ENCODE peak calls at places on chromosomes 11 and 22, in eight cellular contexts. One of them, this sample, is unnamed. For H3K27me3, the result is how much of the 10 kb centered on the place peaks cover.

GRCh38 chr11:37861671-37862070 is 1263.6 kb upstream of the RAG2 start:
- DNase-seq in body of pancreas: no peak
- DNase-seq in naive thymus-derived CD4-positive, alpha-beta T cell: no peak
- DNase-seq in Panc1: no peak
- DNase-seq in fibroblast of lung: no peak
- DNase-seq in testis: no peak
- DNase-seq in heart left ventricle: no peak
- DNase-seq in neural progenitor cell: no peak
- DNase-seq in this sample: no peak

GRCh38 chr11:44229003-44229570 is 80.9 kb downstream of the ALX4 start:
- DNase-seq in body of pancreas: no peak
- DNase-seq in naive thymus-derived CD4-positive, alpha-beta T cell: no peak
- DNase-seq in Panc1: no peak
- DNase-seq in fibroblast of lung: no peak
- DNase-seq in testis: no peak
- DNase-seq in heart left ventricle: no peak
- DNase-seq in neural progenitor cell: no peak
- DNase-seq in this sample: no peak

GRCh38 chr11:65639623-65640482 is 2.0 kb downstream of the SIPA1 start:
- DNase-seq in body of pancreas: no peak
- DNase-seq in naive thymus-derived CD4-positive, alpha-beta T cell: peak
- DNase-seq in Panc1: no peak
- DNase-seq in fibroblast of lung: no peak
- DNase-seq in testis: no peak
- DNase-seq in heart left ventricle: peak
- DNase-seq in neural progenitor cell: no peak
- DNase-seq in this sample: no peak

GRCh38 chr22:44391026-44391425 is 78.3 kb upstream of the SHISAL1 start:
- DNase-seq in body of pancreas: no peak
- DNase-seq in naive thymus-derived CD4-positive, alpha-beta T cell: no peak
- DNase-seq in Panc1: no peak
- DNase-seq in fibroblast of lung: no peak
- DNase-seq in testis: no peak
- DNase-seq in heart left ventricle: peak
- DNase-seq in neural progenitor cell: no peak
- DNase-seq in this sample: no peak

GRCh38 chr11:69983571-69983877 is 94.6 kb upstream of the ANO1 start:
- DNase-seq in body of pancreas: no peak
- DNase-seq in naive thymus-derived CD4-positive, alpha-beta T cell: no peak
- DNase-seq in Panc1: no peak
- DNase-seq in fibroblast of lung: no peak
- DNase-seq in testis: no peak
- DNase-seq in heart left ventricle: no peak
- DNase-seq in neural progenitor cell: no peak
- DNase-seq in this sample: no peak

GRCh38 chr11:111387318-111387863 is 8.3 kb upstream of the POU2AF1 start:
- DNase-seq in body of pancreas: peak
- DNase-seq in naive thymus-derived CD4-positive, alpha-beta T cell: no peak
- DNase-seq in Panc1: no peak
- DNase-seq in fibroblast of lung: no peak
- DNase-seq in testis: no peak
- DNase-seq in heart left ventricle: no peak
- DNase-seq in neural progenitor cell: no peak
- DNase-seq in this sample: no peak

GRCh38 chr11:67248653-67249052 is 17.6 kb upstream of the GRK2 start:
- DNase-seq in body of pancreas: no peak
- DNase-seq in naive thymus-derived CD4-positive, alpha-beta T cell: no peak
- DNase-seq in Panc1: no peak
- DNase-seq in fibroblast of lung: peak
- DNase-seq in testis: no peak
- DNase-seq in heart left ventricle: peak
- DNase-seq in neural progenitor cell: no peak
- DNase-seq in this sample: no peak

GRCh38 chr11:131819845-131820244 is 449.4 kb downstream of the NTM start:
- DNase-seq in body of pancreas: no peak
- DNase-seq in naive thymus-derived CD4-positive, alpha-beta T cell: no peak
- DNase-seq in Panc1: no peak
- DNase-seq in fibroblast of lung: no peak
- DNase-seq in testis: no peak
- DNase-seq in heart left ventricle: no peak
- DNase-seq in neural progenitor cell: no peak
- DNase-seq in this sample: no peak

GRCh38 chr11:1295591-1295990 is 13.8 kb downstream of the TOLLIP start:
- DNase-seq in body of pancreas: peak
- DNase-seq in naive thymus-derived CD4-positive, alpha-beta T cell: no peak
- DNase-seq in Panc1: no peak
- DNase-seq in fibroblast of lung: no peak
- DNase-seq in testis: no peak
- DNase-seq in heart left ventricle: peak
- DNase-seq in neural progenitor cell: no peak
- DNase-seq in this sample: no peak

GRCh38 chr11:67054851-67055523 is 1.7 kb upstream of the RHOD start:
- DNase-seq in body of pancreas: peak
- DNase-seq in naive thymus-derived CD4-positive, alpha-beta T cell: no peak
- DNase-seq in Panc1: no peak
- DNase-seq in fibroblast of lung: peak
- DNase-seq in testis: peak
- DNase-seq in heart left ventricle: peak
- DNase-seq in neural progenitor cell: no peak
- DNase-seq in this sample: peak

GRCh38 chr11:121894581-121894980 is 221.4 kb downstream of the BLID start:
- DNase-seq in body of pancreas: no peak
- DNase-seq in naive thymus-derived CD4-positive, alpha-beta T cell: no peak
- DNase-seq in Panc1: no peak
- DNase-seq in fibroblast of lung: no peak
- DNase-seq in testis: no peak
- DNase-seq in heart left ventricle: no peak
- DNase-seq in neural progenitor cell: no peak
- DNase-seq in this sample: no peak

GRCh38 chr11:69718147-69718546 is 14.3 kb upstream of the FGF19 start:
- DNase-seq in body of pancreas: no peak
- DNase-seq in naive thymus-derived CD4-positive, alpha-beta T cell: no peak
- DNase-seq in Panc1: no peak
- DNase-seq in fibroblast of lung: peak
- DNase-seq in testis: peak
- DNase-seq in heart left ventricle: peak
- DNase-seq in neural progenitor cell: peak
- DNase-seq in this sample: peak

GRCh38 chr11:60810583-60810982 is 25.4 kb downstream of the MS4A10 start:
- DNase-seq in body of pancreas: no peak
- DNase-seq in naive thymus-derived CD4-positive, alpha-beta T cell: no peak
- DNase-seq in Panc1: no peak
- DNase-seq in fibroblast of lung: no peak
- DNase-seq in testis: no peak
- DNase-seq in heart left ventricle: no peak
- DNase-seq in neural progenitor cell: no peak
- DNase-seq in this sample: no peak

GRCh38 chr11:119134389-119134978 is 13.1 kb downstream of the HINFP start:
- DNase-seq in body of pancreas: peak
- DNase-seq in naive thymus-derived CD4-positive, alpha-beta T cell: no peak
- DNase-seq in Panc1: no peak
- DNase-seq in fibroblast of lung: no peak
- DNase-seq in testis: peak
- DNase-seq in heart left ventricle: no peak
- DNase-seq in neural progenitor cell: peak
- DNase-seq in this sample: no peak

GRCh38 chr22:32837142-32837541 is 35.6 kb downstream of the TIMP3 start:
- DNase-seq in body of pancreas: no peak
- DNase-seq in naive thymus-derived CD4-positive, alpha-beta T cell: no peak
- DNase-seq in Panc1: no peak
- DNase-seq in fibroblast of lung: no peak
- DNase-seq in testis: no peak
- DNase-seq in heart left ventricle: no peak
- DNase-seq in neural progenitor cell: no peak
- DNase-seq in this sample: no peak

GRCh38 chr11:2591805-2592204 is 108.0 kb downstream of the KCNQ1OT1 start:
- DNase-seq in body of pancreas: peak
- DNase-seq in naive thymus-derived CD4-positive, alpha-beta T cell: no peak
- DNase-seq in Panc1: no peak
- DNase-seq in fibroblast of lung: no peak
- DNase-seq in testis: peak
- DNase-seq in heart left ventricle: peak
- DNase-seq in neural progenitor cell: no peak
- DNase-seq in this sample: no peak

GRCh38 chr11:2751523-2752203 is 51.9 kb upstream of the KCNQ1OT1 start:
- DNase-seq in body of pancreas: peak
- DNase-seq in naive thymus-derived CD4-positive, alpha-beta T cell: no peak
- DNase-seq in Panc1: no peak
- DNase-seq in fibroblast of lung: no peak
- DNase-seq in testis: no peak
- DNase-seq in heart left ventricle: peak
- DNase-seq in neural progenitor cell: no peak
- DNase-seq in this sample: no peak

GRCh38 chr11:58674609-58675008 is 52.1 kb downstream of the CNTF start:
- DNase-seq in body of pancreas: peak
- DNase-seq in naive thymus-derived CD4-positive, alpha-beta T cell: no peak
- DNase-seq in Panc1: no peak
- DNase-seq in fibroblast of lung: no peak
- DNase-seq in testis: peak
- DNase-seq in heart left ventricle: no peak
- DNase-seq in neural progenitor cell: no peak
- DNase-seq in this sample: no peak

DNA sequence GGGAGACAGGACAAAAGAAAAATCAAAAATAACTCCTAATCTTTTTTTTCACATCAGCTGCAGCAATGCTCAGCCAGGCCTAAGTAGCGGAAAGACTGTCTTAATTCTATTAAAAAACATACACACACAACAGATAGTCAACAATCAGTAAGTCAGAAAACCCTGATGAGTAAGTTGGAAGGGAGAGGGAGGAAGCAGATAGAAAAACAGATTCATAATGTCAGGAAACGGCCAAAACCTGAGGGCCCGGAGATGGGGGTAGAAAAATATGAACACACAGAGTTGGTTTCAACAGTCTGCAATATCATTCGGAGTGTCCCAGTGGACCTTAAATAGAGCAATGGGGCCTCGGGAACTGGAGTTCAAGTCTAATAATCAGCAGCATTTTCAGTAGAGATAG is 14.8 kb downstream of the LRRC55 start:
- DNase-seq in body of pancreas: no peak
- DNase-seq in naive thymus-derived CD4-positive, alpha-beta T cell: no peak
- DNase-seq in Panc1: no peak
- DNase-seq in fibroblast of lung: no peak
- DNase-seq in testis: no peak
- DNase-seq in heart left ventricle: no peak
- DNase-seq in neural progenitor cell: no peak
- DNase-seq in this sample: no peak
- H3K27me3 ChIP-seq in body of pancreas: under half
- H3K27me3 ChIP-seq in naive thymus-derived CD4-positive, alpha-beta T cell: under half
- H3K27me3 ChIP-seq in Panc1: under half
- H3K27me3 ChIP-seq in fibroblast of lung: under half
- H3K27me3 ChIP-seq in testis: under half
- H3K27me3 ChIP-seq in heart left ventricle: under half
- H3K27me3 ChIP-seq in neural progenitor cell: under half
- H3K27me3 ChIP-seq in this sample: under half

GRCh38 chr11:279966-280761 is 2.0 kb downstream of the NLRP6 start:
- DNase-seq in body of pancreas: peak
- DNase-seq in naive thymus-derived CD4-positive, alpha-beta T cell: peak
- DNase-seq in Panc1: no peak
- DNase-seq in fibroblast of lung: no peak
- DNase-seq in testis: no peak
- DNase-seq in heart left ventricle: peak
- DNase-seq in neural progenitor cell: no peak
- DNase-seq in this sample: no peak
- H3K27me3 ChIP-seq in body of pancreas: under half
- H3K27me3 ChIP-seq in naive thymus-derived CD4-positive, alpha-beta T cell: under half
- H3K27me3 ChIP-seq in Panc1: under half
- H3K27me3 ChIP-seq in fibroblast of lung: half or more
- H3K27me3 ChIP-seq in testis: under half
- H3K27me3 ChIP-seq in heart left ventricle: half or more
- H3K27me3 ChIP-seq in neural progenitor cell: under half
- H3K27me3 ChIP-seq in this sample: under half

DNA sequence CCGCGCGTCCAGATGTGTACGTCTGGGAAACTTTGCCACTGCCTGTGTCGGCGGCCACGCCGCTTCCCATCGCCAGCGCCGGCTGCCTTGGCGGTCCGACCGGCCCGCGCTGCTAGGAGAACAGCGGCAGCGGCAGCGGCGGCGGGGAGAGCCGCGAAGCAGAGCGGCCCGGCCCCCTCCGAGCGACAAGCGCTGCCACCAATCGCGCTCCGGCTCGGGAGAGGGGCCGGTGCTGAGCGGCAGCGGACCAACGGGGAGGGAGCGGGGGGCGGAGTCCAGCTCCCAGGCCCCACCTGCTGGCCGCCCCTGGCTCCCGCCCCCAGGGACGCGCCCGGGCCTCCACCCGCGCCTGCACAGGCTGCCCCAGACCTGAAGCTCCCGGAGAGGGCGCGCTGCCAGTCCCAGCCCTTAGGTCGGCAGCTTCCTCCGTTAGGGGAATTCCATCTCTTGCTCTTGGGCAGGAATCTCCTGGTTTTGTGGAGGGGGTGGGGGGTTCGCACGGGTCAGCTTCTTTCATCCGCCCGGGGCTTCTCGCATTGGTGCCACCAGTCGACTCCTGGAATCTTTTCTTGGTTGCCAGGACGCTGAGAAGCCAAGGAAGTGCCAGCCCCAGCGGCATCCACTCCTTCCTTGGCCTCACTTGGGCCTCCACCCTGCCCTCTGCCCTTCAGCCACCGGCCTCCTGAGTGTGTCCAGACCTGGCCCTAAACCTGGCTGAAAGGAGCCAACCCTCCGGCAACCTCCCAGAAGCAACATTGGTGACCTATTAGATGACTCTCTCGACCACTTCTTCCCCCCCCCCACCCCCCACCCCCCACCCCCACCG is at the start of gene GALNT18:
- DNase-seq in body of pancreas: peak
- DNase-seq in naive thymus-derived CD4-positive, alpha-beta T cell: peak
- DNase-seq in Panc1: no peak
- DNase-seq in fibroblast of lung: peak
- DNase-seq in testis: peak
- DNase-seq in heart left ventricle: peak
- DNase-seq in neural progenitor cell: peak
- DNase-seq in this sample: peak
- H3K27me3 ChIP-seq in body of pancreas: under half
- H3K27me3 ChIP-seq in naive thymus-derived CD4-positive, alpha-beta T cell: under half
- H3K27me3 ChIP-seq in Panc1: under half
- H3K27me3 ChIP-seq in fibroblast of lung: under half
- H3K27me3 ChIP-seq in testis: under half
- H3K27me3 ChIP-seq in heart left ventricle: under half
- H3K27me3 ChIP-seq in neural progenitor cell: half or more
- H3K27me3 ChIP-seq in this sample: under half

DNA sequence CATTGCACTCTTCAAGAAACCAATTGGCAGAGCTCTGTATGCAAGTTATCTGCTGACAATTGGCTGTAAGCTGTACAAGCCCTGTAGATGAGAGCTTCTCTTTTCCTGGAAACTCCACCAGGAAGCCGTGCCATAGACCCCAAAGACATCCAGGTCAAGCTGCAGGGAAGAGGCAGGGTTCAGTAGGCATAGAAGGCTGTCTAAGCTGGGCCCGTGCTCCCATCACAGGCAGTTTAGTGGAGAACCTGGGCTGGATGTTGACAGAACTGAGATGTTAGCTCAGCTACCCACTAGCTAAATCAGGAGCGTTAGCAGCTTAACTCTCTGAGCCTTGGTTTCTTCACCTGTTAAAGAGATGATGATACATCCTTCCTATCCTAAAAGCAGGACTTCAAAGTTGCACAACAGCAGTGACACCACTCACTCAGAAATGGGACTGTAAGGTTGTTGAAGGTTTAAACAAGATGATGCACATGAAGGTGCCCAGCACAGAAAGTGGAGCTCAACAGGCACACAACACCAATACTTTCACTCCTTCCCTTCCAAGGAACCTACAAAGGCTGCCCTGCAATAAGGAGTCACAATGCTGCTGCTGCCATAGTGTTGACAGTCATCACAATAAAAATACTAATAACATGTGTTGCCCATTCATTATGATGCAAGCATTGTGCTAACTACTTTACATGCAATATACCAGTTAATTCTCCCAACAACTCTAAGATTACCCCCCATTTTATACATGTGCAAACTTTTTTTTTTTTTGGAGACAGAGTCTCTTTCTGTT is 115.4 kb downstream of the ZBTB16 start:
- DNase-seq in body of pancreas: no peak
- DNase-seq in naive thymus-derived CD4-positive, alpha-beta T cell: no peak
- DNase-seq in Panc1: no peak
- DNase-seq in fibroblast of lung: no peak
- DNase-seq in testis: no peak
- DNase-seq in heart left ventricle: no peak
- DNase-seq in neural progenitor cell: no peak
- DNase-seq in this sample: no peak
- H3K27me3 ChIP-seq in body of pancreas: under half
- H3K27me3 ChIP-seq in naive thymus-derived CD4-positive, alpha-beta T cell: under half
- H3K27me3 ChIP-seq in Panc1: under half
- H3K27me3 ChIP-seq in fibroblast of lung: under half
- H3K27me3 ChIP-seq in testis: under half
- H3K27me3 ChIP-seq in heart left ventricle: under half
- H3K27me3 ChIP-seq in neural progenitor cell: under half
- H3K27me3 ChIP-seq in this sample: under half

This sample was measured in HAP-1.